ENCODE peak calls at places on chromosome 5, in four cellular contexts. N, F, X and Z are unnamed samples. For H3K9me3, the result is how much of the 10 kb centered on the place peaks cover.

GRCh38 chr5:55438931-55439477 is 95.8 kb downstream of the PLPP1 start:
- DNase-seq in N (no peak), F (no peak), X (peak), Z (no peak)

GRCh38 chr5:166677891-166678290 is 1613.6 kb upstream of the WWC1 start:
- DNase-seq in N (no peak), F (no peak), X (no peak), Z (no peak)

GRCh38 chr5:144941004-144941403 is 770.3 kb downstream of the KCTD16 start:
- DNase-seq in N (no peak), F (no peak), X (no peak), Z (no peak)

GRCh38 chr5:153965102-153965645 is 73.5 kb downstream of the FAM114A2 start:
- DNase-seq in N (no peak), F (no peak), X (peak), Z (no peak)

GRCh38 chr5:174692982-174693422 is 31.4 kb upstream of the MSX2 start:
- DNase-seq in N (no peak), F (no peak), X (no peak), Z (no peak)

GRCh38 chr5:58680503-58680902 is 97.6 kb downstream of the RAB3C start:
- DNase-seq in N (no peak), F (no peak), X (no peak), Z (no peak)

GRCh38 chr5:18281947-18282557 is 647.8 kb downstream of the TAF11L14 start:
- DNase-seq in N (no peak), F (no peak), X (no peak), Z (no peak)

GRCh38 chr5:144465441-144465840 is 294.8 kb downstream of the KCTD16 start:
- DNase-seq in N (no peak), F (no peak), X (no peak), Z (no peak)

GRCh38 chr5:124902097-124902821 is 155.8 kb upstream of the ZNF608 start:
- DNase-seq in N (no peak), F (no peak), X (no peak), Z (no peak)

GRCh38 chr5:134948929-134949328 is 18.8 kb upstream of the CATSPER3 start:
- DNase-seq in N (no peak), F (no peak), X (peak), Z (peak)

GRCh38 chr5:59640411-59640810 is 253.1 kb downstream of the PDE4D start:
- DNase-seq in N (peak), F (no peak), X (no peak), Z (peak)

GRCh38 chr5:108003178-108003577 is 332.4 kb upstream of the EFNA5 start:
- DNase-seq in N (no peak), F (no peak), X (no peak), Z (no peak)

GRCh38 chr5:145869753-145870152 is 3.1 kb downstream of the GRXCR2 start:
- DNase-seq in N (no peak), F (no peak), X (no peak), Z (no peak)

DNA sequence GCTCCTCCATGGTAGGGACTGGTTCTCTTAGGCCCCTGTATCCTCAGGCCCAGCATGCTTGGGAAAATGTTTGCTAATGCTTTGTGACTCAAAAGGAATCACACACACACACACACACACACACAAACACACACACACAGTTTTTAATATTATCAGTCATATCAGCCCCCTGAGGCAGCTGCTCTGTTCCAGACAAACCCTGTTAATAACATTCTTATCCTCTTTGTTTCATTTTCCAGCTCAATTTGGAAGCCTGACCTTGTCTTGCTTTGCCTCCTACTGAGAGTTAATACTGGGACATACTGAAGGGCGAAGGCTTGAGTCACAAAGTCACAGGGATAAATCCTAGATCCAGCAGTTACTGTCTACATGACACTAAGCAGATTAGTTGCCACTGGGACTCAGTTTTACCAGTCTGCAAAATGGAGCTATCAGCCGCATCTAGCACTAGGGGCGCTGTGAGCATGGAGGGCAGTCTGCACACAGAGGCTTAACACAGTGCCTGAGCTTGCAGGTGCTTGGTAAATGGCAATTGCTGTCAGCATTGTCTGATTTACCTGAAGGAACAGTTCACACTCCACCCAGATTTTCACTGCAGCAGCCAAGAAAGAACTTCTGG is 37.1 kb upstream of the KCNMB1 start:
- DNase-seq in N (no peak), F (no peak), X (no peak), Z (no peak)
- TF ChIP-seq CTCF in N (no peak), F (no peak), X (no peak), Z (no peak)

DNA sequence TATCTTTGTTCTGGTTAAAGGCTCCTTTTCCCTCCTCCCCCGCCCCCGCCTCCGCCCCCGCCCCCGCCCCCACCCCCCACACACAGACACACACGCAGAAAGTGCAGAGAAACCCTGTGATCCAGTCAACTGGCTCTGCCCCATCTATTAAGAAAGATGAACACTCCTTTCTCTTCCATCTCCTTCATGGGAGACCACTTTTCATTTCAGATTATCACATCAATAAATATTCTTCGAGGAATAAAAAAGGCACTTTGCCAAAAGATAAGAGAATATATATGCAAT is 127.0 kb downstream of the TMEM161B start:
- DNase-seq in N (no peak), F (no peak), X (no peak), Z (no peak)
- H3K4me3 ChIP-seq in N (no peak), F (peak), X (peak), Z (peak)

DNA sequence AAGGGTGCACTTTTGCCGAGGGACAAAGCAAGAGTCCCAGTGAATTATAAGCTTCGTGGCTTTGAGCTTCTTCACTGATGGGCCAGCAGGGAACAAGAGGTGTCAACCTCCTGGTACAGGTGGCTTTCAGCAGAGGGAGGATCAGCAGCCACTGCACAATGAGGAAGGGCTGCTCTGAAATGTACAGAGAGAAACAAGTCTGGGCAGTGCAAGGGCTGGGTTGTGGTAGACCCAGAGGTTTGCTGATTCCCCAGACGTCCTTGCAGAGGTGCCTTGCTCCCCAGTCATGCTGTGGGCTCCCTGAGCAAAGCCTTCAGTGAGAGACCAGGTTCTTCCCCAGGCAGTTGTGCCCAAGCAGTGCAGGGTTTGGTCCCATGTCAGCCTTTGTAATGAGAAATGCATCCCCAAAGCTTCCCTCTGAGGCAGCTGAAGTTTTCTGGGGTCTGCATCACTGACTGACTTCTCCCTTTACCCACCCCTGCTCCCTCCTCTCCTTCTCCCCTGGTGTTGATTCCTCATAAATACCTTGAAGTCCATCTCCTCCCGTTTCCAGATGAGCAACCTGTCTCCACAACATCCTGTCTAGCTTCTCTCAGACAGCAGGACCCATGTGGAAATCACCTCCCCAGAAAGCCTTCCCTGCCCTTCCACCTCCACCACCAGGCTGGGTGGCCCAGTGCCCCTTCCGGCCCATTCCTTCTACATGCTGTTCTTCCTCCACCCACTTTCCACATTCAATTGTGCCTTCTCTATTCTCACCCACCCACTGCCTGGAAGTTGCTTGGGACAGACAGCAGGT is 599.6 kb upstream of the ADAMTS16 start:
- DNase-seq in N (no peak), F (no peak), X (no peak), Z (no peak)
- H3K9me3 ChIP-seq in N (under half), F (under half), X (under half), Z (under half)

DNA sequence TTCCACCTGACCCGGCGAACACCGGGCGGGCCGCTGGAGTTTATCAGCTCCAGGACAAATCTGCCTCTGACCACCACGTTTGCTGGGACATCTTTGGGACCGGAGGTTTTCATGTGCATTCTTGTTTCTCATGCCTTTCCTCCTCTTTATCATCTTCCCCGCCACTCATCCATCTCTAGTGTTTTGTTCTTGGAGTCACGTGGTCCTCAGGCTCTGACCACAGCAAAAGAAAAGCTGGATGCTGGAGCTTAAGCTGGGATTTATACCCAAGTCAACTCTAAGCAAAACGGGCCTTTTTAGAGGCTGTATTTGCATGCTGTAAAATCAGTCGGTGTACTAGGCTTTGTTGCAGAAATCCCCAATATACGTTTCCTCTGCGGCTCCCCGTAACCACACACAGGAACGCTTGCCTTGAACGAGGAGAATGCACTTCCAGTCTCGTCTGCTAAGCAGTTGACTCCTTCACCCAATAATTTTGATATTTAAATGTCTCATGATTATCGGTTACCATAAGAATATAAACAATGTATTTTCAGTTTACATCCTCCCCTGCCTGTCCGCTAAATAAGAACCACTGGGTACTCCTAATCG is 642 bp upstream of the NDUFS6 start:
- DNase-seq in N (no peak), F (no peak), X (no peak), Z (no peak)
- TF ChIP-seq CTCF in N (no peak), F (no peak), X (no peak), Z (no peak)

DNA sequence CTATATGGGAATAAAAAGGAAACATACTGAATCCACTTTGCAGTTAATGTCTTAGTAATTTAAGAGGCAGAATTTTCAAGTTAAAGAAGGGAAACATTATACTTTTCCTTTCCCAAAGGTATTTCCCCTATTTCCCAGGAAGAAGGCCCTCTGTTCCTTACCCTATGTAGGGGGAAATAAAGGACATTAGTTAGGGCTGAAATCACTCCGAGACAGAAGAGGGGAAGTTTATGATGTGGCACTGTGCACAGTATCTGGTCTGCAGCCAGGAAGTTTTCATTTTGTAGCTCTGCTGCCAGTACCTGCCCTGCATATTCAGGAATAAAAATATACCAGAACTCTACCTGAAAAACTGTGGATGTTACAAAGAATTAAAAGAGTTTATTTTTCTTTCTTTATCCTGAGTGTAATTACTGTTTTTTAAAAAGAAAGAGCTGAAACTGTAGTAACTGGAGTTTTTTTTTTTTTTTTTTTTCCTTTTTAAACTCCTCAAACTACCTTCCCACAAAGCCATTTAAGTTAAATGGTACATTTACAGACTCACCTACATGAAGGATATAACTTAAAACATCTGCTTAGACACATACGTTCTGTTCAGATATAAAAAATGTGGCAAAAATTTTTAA is 7.3 kb downstream of the MEF2C start:
- DNase-seq in N (no peak), F (no peak), X (no peak), Z (no peak)
- H3K4me3 ChIP-seq in N (no peak), F (no peak), X (no peak), Z (peak)

DNA sequence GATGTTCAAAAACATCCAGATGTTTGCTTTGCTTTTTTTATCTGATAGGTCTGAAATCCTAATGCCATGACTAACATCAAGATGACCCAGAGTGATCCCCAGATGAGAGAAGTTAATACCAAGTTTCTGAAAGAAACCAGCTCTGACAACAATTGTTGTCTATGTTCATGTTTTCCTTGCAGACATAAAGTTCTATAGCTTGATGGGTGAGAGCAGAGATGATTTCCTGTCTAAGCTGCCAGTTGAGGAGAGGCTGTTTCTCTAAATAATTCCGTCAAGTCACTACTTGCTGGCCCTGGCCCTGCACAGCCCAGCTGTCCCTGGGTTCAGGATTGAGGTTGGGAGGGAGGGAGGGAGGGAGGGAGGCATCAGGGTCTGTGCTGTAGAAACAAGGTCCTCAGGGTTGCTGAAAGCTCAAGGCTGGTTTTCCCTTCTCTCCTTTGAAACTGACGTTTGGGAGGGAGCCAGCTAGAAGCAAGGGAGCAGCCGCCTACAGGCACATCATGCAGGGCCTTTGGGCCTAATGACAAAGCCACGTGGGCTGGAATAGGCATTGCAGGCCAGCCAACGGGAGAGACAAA is 3.9 kb downstream of the SPARC start:
- DNase-seq in N (no peak), F (no peak), X (no peak), Z (no peak)
- H3K9me3 ChIP-seq in N (under half), F (under half), X (under half), Z (under half)

DNA sequence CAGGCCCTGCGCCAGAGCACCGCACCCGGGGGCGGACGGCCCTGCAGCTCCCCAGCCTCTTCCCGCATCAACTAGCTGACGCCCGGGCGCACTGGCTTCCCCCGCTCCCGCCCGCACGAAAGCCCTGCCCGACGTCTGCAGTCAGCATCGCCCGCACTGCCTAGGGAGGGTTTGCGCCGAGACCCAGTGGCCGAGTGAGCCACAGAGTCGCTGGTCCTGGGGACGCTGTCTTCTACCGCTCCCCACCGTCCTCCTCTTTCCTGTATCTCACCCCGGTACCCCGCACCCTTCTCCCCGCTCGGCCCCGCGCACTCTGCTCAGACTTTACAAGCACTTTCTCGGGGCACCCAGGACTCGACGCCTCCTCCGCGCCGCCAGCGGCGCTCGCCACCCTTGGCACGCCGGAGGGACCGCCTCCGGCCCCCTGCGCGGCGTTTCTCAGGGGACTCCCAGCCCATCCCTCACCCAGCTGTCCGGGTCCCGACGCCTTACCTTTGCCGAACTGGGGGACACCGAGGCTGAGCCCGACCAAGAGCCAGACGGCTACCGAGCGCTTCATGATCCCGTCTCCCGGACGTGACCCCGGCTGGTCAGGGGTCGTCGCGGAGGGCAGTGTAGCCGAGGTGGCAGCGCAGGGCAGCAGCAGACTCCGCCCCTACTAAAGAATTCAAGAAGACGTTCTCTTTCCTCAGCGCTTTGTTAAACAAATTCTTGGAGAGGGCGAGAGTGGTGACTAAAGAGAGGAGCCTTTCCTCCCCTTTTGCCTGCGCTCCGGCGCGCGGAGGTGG is 670 bp downstream of the EDIL3 start:
- DNase-seq in N (peak), F (no peak), X (peak), Z (peak)
- TF ChIP-seq CTCF in N (no peak), F (no peak), X (no peak), Z (no peak)

GRCh38 chr5:72302171-72302570 is 17.9 kb downstream of the MRPS27 start:
- DNase-seq in N (no peak), F (no peak), X (no peak), Z (no peak)
- H3K4me3 ChIP-seq in N (no peak), F (no peak), X (no peak), Z (no peak)